ENCODE peak calls at places on chromosome 1, in four cellular contexts. L, B, R and A are unnamed samples.

GRCh38 chr1:153417136-153417888 is 992 bp downstream of the S100A7A start:
- DNase-seq in L (no peak), B (no peak), R (no peak), A (no peak)

GRCh38 chr1:36343651-36344394 is 20.4 kb upstream of the EVA1B start:
- DNase-seq in L (no peak), B (no peak), R (no peak), A (no peak)

GRCh38 chr1:232435746-232436145 is 194.2 kb downstream of the SIPA1L2 start:
- DNase-seq in L (peak; percentile 79), B (no peak), R (peak; percentile 23), A (peak; percentile 22)

GRCh38 chr1:199452627-199453026 is 574.9 kb upstream of the NR5A2 start:
- DNase-seq in L (no peak), B (no peak), R (no peak), A (no peak)

GRCh38 chr1:26287033-26287711 is 7.3 kb downstream of the SH3BGRL3 start:
- DNase-seq in L (no peak), B (no peak), R (no peak), A (no peak)

GRCh38 chr1:19045898-19046889 is 89.7 kb upstream of the IFFO2 start:
- DNase-seq in L (no peak), B (no peak), R (no peak), A (no peak)

GRCh38 chr1:14826172-14826636 is 227.7 kb downstream of the KAZN start:
- DNase-seq in L (peak; percentile 96), B (no peak), R (peak; percentile 92), A (no peak)

GRCh38 chr1:192453360-192454045 is 122.1 kb upstream of the RGS1 start:
- DNase-seq in L (no peak), B (no peak), R (no peak), A (no peak)

GRCh38 chr1:16302709-16303627 is 49.3 kb downstream of the FBXO42 start:
- DNase-seq in L (no peak), B (no peak), R (no peak), A (no peak)